ENCODE peak calls at places on chromosomes 4 and X, in five cellular contexts. L is neuronal stem cell, F is IMR-90, T is mesenchymal stem cell, B is mesendoderm. H is an unnamed sample.

GRCh38 chr4:163621844-163622243 is 127.4 kb downstream of the TMA16 start:
- DNase-seq in F (no peak), L (no peak), T (no peak), B (no peak), H (no peak)

GRCh38 chr4:53088132-53088531 is 226.0 kb downstream of the RASL11B start:
- DNase-seq in L (no peak), T (no peak), F (no peak), B (no peak), H (no peak)

GRCh38 chrX:9352683-9353430 is 112.0 kb upstream of the TBL1X start:
- DNase-seq in B (no peak), T (peak; percentile 53), F (peak; percentile 75), L (no peak), H (no peak)

GRCh38 chrX:17377047-17377692 is 2.2 kb downstream of the NHS start:
- DNase-seq in B (peak; percentile 81), L (peak; percentile 12), T (no peak), F (peak; percentile 61), H (peak; percentile 55)

GRCh38 chr4:118076958-118077766 is 42.9 kb downstream of the NDST3 start:
- DNase-seq in B (peak; percentile 76), T (peak; percentile 30), L (no peak), F (peak; percentile 34), H (peak; percentile 69)

GRCh38 chrX:138775501-138775900 is 64.0 kb upstream of the FGF13 start:
- DNase-seq in F (peak; percentile 21), T (peak; percentile 2), L (no peak), B (peak; percentile 42), H (no peak)

GRCh38 chrX:40579880-40580536 is 762 bp upstream of the ATP6AP2 start:
- DNase-seq in B (no peak), L (no peak), T (no peak), F (no peak), H (no peak)

GRCh38 chr4:115090483-115091075 is 22.8 kb downstream of the NDST4 start:
- DNase-seq in B (peak; percentile 68), F (peak; percentile 0), T (peak; percentile 27), L (peak; percentile 33), H (no peak)

GRCh38 chr4:138851626-138852443 is 163.7 kb upstream of the NOCT start:
- DNase-seq in F (peak; percentile 8), L (no peak), T (no peak), B (peak; percentile 76), H (peak; percentile 46)

GRCh38 chr4:6235901-6236625 is 33.6 kb upstream of the WFS1 start:
- DNase-seq in B (no peak), L (no peak), F (no peak), T (no peak), H (peak; percentile 15)

GRCh38 chrX:133608406-133608805 is 193.1 kb upstream of the GPC4 start:
- DNase-seq in T (peak; percentile 1), B (no peak), L (no peak), F (peak; percentile 2), H (no peak)

GRCh38 chrX:117996408-117996807 is 120.2 kb downstream of the KLHL13 start:
- DNase-seq in L (no peak), T (no peak), B (no peak), F (no peak), H (no peak)

GRCh38 chrX:108582151-108582550 is 142.5 kb downstream of the COL4A5 start:
- DNase-seq in T (no peak), B (no peak), F (no peak), L (no peak), H (no peak)

GRCh38 chrX:74349387-74349786 is 45.4 kb downstream of the ZCCHC13 start:
- DNase-seq in T (peak; percentile 62), B (peak; percentile 42), L (no peak), F (peak; percentile 82), H (no peak)

GRCh38 chr4:173518419-173519102 is 11.5 kb downstream of the HAND2 start:
- DNase-seq in T (peak; percentile 67), F (no peak), L (no peak), B (no peak), H (peak; percentile 58)

GRCh38 chr4:22190855-22191254 is 242.3 kb upstream of the KCNIP4 start:
- DNase-seq in B (peak; percentile 66), F (peak; percentile 77), T (peak; percentile 53), L (no peak), H (no peak)

GRCh38 chr4:123587983-123588494 is 191.4 kb downstream of the SPRY1 start:
- DNase-seq in F (peak; percentile 93), T (peak; percentile 99), B (no peak), L (no peak), H (no peak)

GRCh38 chr4:177673980-177674504 is 231.8 kb upstream of the AGA start:
- DNase-seq in B (peak; percentile 20), T (no peak), L (no peak), F (no peak), H (no peak)

GRCh38 chr4:1870578-1871443 is at the start of gene NSD2:
- DNase-seq in B (peak; percentile 91), F (peak; percentile 87), T (peak; percentile 88), L (peak; percentile 88), H (peak; percentile 77)
- H2BK15ac ChIP-seq in B (no peak within 1 kb of the TSS), F (no peak within 1 kb of the TSS), T (peak within 1 kb of the TSS; percentile 91), L (peak within 1 kb of the TSS; percentile 73), H (no peak within 1 kb of the TSS)

GRCh38 chr4:8688041-8688907 is 95.7 kb downstream of the CPZ start:
- DNase-seq in L (peak; percentile 59), T (no peak), F (peak; percentile 2), B (peak; percentile 65), H (peak; percentile 79)

GRCh38 chr4:8688908-8689445 is 96.4 kb downstream of the CPZ start:
- DNase-seq in B (no peak), F (no peak), T (no peak), L (no peak), H (no peak)

GRCh38 chr4:8685831-8686230 is 93.3 kb downstream of the CPZ start:
- DNase-seq in B (no peak), T (no peak), F (no peak), L (no peak), H (no peak)

GRCh38 chr4:8689741-8690140 is 97.2 kb downstream of the CPZ start:
- DNase-seq in F (no peak), L (no peak), B (no peak), T (no peak), H (no peak)

GRCh38 chr4:8687083-8687482 is 94.5 kb downstream of the CPZ start:
- DNase-seq in T (no peak), L (no peak), B (no peak), F (no peak), H (no peak)
- H4K8ac ChIP-seq in T (no peak overlapping the region), L (no peak overlapping the region), B (no peak overlapping the region), F (no peak overlapping the region), H (no peak overlapping the region)

DNA sequence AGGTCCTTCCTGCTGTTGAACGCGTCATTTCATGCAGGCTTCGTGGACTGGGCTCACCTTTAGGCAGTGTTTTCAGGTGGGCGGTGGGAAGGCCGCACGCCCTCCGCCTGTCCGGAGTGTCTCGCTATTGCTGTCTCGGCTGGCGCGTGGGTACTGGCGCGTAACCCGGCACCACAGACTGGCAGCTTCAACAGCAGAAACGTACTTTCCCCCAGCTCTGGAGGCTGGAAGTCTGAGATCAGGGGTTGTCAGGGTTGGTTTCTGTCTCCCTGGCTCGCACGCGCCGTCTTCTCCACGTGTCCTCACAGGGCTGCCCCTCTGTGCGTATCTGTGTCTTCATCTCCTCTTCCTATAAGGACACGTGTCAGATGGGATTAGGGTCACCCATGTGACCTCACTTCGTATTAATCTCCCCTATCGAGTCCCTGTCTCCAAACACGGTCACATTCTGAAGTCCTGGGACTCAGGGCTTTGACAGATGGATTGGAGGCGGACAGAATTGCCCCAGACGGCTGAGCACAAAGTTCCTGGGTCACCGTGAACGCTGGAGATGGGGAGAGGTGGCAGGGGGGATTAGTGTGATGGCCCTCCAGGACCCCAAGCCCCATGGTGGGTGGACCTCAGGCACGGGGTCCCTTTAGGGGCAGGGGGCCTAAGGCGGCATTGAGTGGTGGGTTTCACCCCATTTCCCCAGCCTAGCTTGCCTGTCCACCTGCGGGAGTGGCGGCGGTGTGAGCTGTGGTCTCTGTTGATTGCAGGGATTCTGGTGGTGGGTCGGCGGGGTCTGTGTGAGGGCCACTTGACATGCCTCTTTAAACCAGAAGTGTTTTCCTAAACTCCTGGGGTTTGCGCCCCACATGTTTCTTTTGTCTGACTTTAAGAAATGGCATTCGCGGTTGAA is 83.4 kb upstream of the LRPAP1 start:
- DNase-seq in L (no peak), T (no peak), F (no peak), B (no peak), H (no peak)
- H2BK15ac ChIP-seq in L (peak overlapping the region; percentile 70), T (no peak overlapping the region), F (no peak overlapping the region), B (no peak overlapping the region), H (no peak overlapping the region)

GRCh38 chr4:145734051-145734450 is 54.1 kb downstream of the C4orf51 start:
- DNase-seq in B (peak; percentile 18), L (no peak), T (peak; percentile 28), F (no peak), H (no peak)
- H4K8ac ChIP-seq in B (no peak overlapping the region), L (no peak overlapping the region), T (no peak overlapping the region), F (peak overlapping the region; percentile 98), H (no peak overlapping the region)